ENCODE peak calls at places on chromosome 14, in five cellular contexts. C, N, O, G and F are unnamed samples.
A peak's percentile ranks its signal among the peaks of the same experiment; 100 is the strongest.

GRCh38 chr14:33369041-33369440 is 430.4 kb downstream of the NPAS3 start:
- DNase-seq in C (no peak), O (no peak), N (no peak), G (no peak), F (no peak)

GRCh38 chr14:89481167-89481566 is 64.1 kb upstream of the FOXN3 start:
- DNase-seq in C (no peak), G (peak; percentile 70), O (no peak), N (peak; percentile 78), F (no peak)

GRCh38 chr14:51295666-51296263 is 55.7 kb downstream of the TMX1 start:
- DNase-seq in C (no peak), O (no peak), G (no peak), N (no peak), F (no peak)

GRCh38 chr14:105501504-105502291 is 10.7 kb downstream of the TEDC1 start:
- DNase-seq in N (peak; percentile 61), C (no peak), O (no peak), G (no peak), F (no peak)

GRCh38 chr14:104599446-104599845 is 5.1 kb downstream of the TMEM179 start:
- DNase-seq in C (no peak), G (no peak), O (no peak), N (no peak), F (no peak)

GRCh38 chr14:32706672-32707071 is 232.0 kb upstream of the NPAS3 start:
- DNase-seq in N (no peak), C (no peak), O (no peak), G (no peak), F (no peak)

GRCh38 chr14:85402546-85403162 is 127.3 kb upstream of the FLRT2 start:
- DNase-seq in O (no peak), G (no peak), C (no peak), N (no peak), F (no peak)

GRCh38 chr14:22836301-22837058 is at the start of gene MMP14:
- DNase-seq in C (no peak), G (peak; percentile 73), N (peak; percentile 94), O (peak; percentile 76), F (peak; percentile 77)

GRCh38 chr14:54532111-54533012 is 22.7 kb downstream of the CGRRF1 start:
- DNase-seq in N (no peak), C (no peak), O (no peak), G (no peak), F (no peak)

GRCh38 chr14:86357866-86358265 is 827.9 kb downstream of the FLRT2 start:
- DNase-seq in C (no peak), G (no peak), O (no peak), N (no peak), F (no peak)

GRCh38 chr14:99256483-99256874 is 15.5 kb downstream of the BCL11B start:
- DNase-seq in G (no peak), C (no peak), N (no peak), O (no peak), F (no peak)

GRCh38 chr14:100155049-100155621 is 4.3 kb downstream of the DEGS2 start:
- DNase-seq in C (no peak), O (no peak), N (no peak), G (no peak), F (no peak)

GRCh38 chr14:41606249-41607118 is at the start of gene LRFN5:
- DNase-seq in C (no peak), O (peak; percentile 29), N (peak; percentile 67), G (peak; percentile 43), F (no peak)

GRCh38 chr14:100391777-100392176 is 68.6 kb downstream of the SLC25A47 start:
- DNase-seq in C (no peak), G (no peak), O (no peak), N (no peak), F (no peak)

GRCh38 chr14:103550451-103551337 is 11.8 kb downstream of the BAG5 start:
- DNase-seq in N (peak; percentile 81), O (no peak), C (no peak), G (peak; percentile 36), F (no peak)

GRCh38 chr14:23633160-23633701 is 2.9 kb upstream of the DHRS2 start:
- DNase-seq in O (no peak), N (no peak), C (no peak), G (no peak), F (no peak)

GRCh38 chr14:76775159-76775694 is 14.0 kb downstream of the VASH1 start:
- DNase-seq in G (no peak), C (no peak), O (no peak), N (peak; percentile 51), F (no peak)

GRCh38 chr14:81681466-81681865 is 147.8 kb upstream of the SEL1L start:
- DNase-seq in N (no peak), C (no peak), G (no peak), O (no peak), F (no peak)

GRCh38 chr14:88005978-88006851 is 1.3 kb downstream of the GPR65 start:
- DNase-seq in N (no peak), O (no peak), G (no peak), C (peak; percentile 86), F (no peak)

GRCh38 chr14:24384169-24384568 is 14.6 kb upstream of the NYNRIN start:
- DNase-seq in O (no peak), C (no peak), G (no peak), N (no peak), F (no peak)

GRCh38 chr14:32939254-32940065 is 781 bp downstream of the NPAS3 start:
- DNase-seq in N (peak; percentile 95), C (no peak), G (peak; percentile 86), O (peak; percentile 43), F (no peak)

GRCh38 chr14:41498959-41499358 is 107.7 kb upstream of the LRFN5 start:
- DNase-seq in G (no peak), C (no peak), O (no peak), N (no peak), F (no peak)

GRCh38 chr14:31241450-31242114 is 34.0 kb upstream of the HECTD1 start:
- DNase-seq in G (no peak), N (no peak), O (no peak), C (no peak), F (no peak)

GRCh38 chr14:24310666-24311604 is at the start of gene LTB4R:
- DNase-seq in O (peak; percentile 76), G (peak; percentile 79), N (peak; percentile 89), C (peak; percentile 77), F (no peak)

GRCh38 chr14:105858676-105859025 is 332.3 kb downstream of the TMEM121 start:
- DNase-seq in G (peak; percentile 7), C (no peak), N (no peak), O (no peak), F (no peak)

GRCh38 chr14:71932229-71932951 is at the start of gene RGS6:
- DNase-seq in N (no peak), O (peak; percentile 29), C (no peak), G (peak; percentile 34), F (no peak)

GRCh38 chr14:70645892-70646291 is 4.2 kb downstream of the TTC9 start:
- DNase-seq in N (no peak), G (no peak), C (no peak), O (no peak), F (no peak)
- H3K27me3 ChIP-seq in N (no peaks in the 10 kb centered on the region), G (peaks cover 21% of the 10 kb centered on the region), C (no peaks in the 10 kb centered on the region), O (no peaks in the 10 kb centered on the region), F (no peaks in the 10 kb centered on the region)

DNA sequence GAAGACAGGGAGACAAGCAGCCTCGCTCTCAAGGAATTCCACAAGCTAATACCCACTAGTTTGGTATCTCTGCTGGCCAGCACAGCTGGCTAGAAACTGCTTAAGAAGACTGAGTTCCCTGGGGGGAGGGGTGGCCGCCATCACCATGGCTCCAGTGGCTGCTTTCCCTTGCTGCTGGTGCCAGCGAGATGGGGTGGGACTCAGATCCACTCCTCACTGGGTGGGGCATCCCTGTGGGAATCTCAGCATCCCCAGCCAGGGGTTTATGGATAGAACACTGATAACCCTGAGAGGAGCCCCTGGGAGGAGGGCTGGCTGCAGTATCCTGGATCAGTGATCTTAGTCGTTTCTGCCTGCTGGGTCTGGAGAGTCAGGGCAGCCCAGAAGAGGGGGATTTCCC is 170.6 kb upstream of the MDGA2 start:
- DNase-seq in G (no peak), N (no peak), C (no peak), O (no peak), F (no peak)
- H3K4me3 ChIP-seq in G (no peak overlapping the region), N (no peak overlapping the region), C (no peak overlapping the region), O (no peak overlapping the region), F (no peak overlapping the region)

GRCh38 chr14:21241218-21241819 is 27.9 kb downstream of the HNRNPC start:
- DNase-seq in N (no peak), C (no peak), O (no peak), G (no peak), F (no peak)

GRCh38 chr14:21248338-21248737 is 20.9 kb downstream of the HNRNPC start:
- DNase-seq in O (no peak), G (no peak), N (no peak), C (no peak), F (no peak)

GRCh38 chr14:21248739-21249411 is 20.4 kb downstream of the HNRNPC start:
- DNase-seq in G (no peak), N (no peak), C (no peak), O (no peak), F (no peak)

GRCh38 chr14:21244546-21244945 is 24.7 kb downstream of the HNRNPC start:
- DNase-seq in N (no peak), O (no peak), C (no peak), G (no peak), F (no peak)

GRCh38 chr14:21245813-21246212 is 23.4 kb downstream of the HNRNPC start:
- DNase-seq in G (no peak), O (no peak), N (no peak), C (no peak), F (no peak)
- H3K36me3 ChIP-seq in G (peaks cover 52% of the 10 kb centered on the region), O (peaks cover 10% of the 10 kb centered on the region), N (peaks cover 3% of the 10 kb centered on the region), C (peaks cover 41% of the 10 kb centered on the region), F (no peaks in the 10 kb centered on the region)

GRCh38 chr14:95614335-95614734 is 71.9 kb upstream of the TCL1B start:
- DNase-seq in G (no peak), O (no peak), N (no peak), C (no peak), F (no peak)
- H3K27me3 ChIP-seq in G (peaks cover 68% of the 10 kb centered on the region), O (no peaks in the 10 kb centered on the region), N (no peaks in the 10 kb centered on the region), C (no peaks in the 10 kb centered on the region), F (no peaks in the 10 kb centered on the region)

GRCh38 chr14:37171678-37172023 is 755 bp downstream of the SLC25A21 start:
- DNase-seq in C (no peak), N (no peak), O (no peak), G (no peak), F (no peak)
- H3K4me3 ChIP-seq in C (no peak overlapping the region), N (peak overlapping the region; percentile 82), O (peak overlapping the region; percentile 43), G (peak overlapping the region; percentile 86), F (peak overlapping the region; percentile 91)